ENCODE peak calls at places on chromosomes 3 and 15, in seven cellular contexts. One of them, this sample, is unnamed.

GRCh38 chr3:78427303-78427702 is 1340.5 kb downstream of the ROBO1 start:
- DNase-seq in H9: no peak
- DNase-seq in IMR-90: no peak
- DNase-seq in neuronal stem cell: no peak
- DNase-seq in mesendoderm: no peak
- DNase-seq in trophoblast cell: no peak
- DNase-seq in H1: no peak
- DNase-seq in this sample: no peak

GRCh38 chr3:45907769-45908705 is 21.7 kb downstream of the CCR9 start:
- DNase-seq in H9: no peak
- DNase-seq in IMR-90: peak; percentile 83
- DNase-seq in neuronal stem cell: no peak
- DNase-seq in mesendoderm: peak; percentile 51
- DNase-seq in trophoblast cell: no peak
- DNase-seq in H1: no peak
- DNase-seq in this sample: peak; percentile 86

GRCh38 chr15:75573643-75574384 is 5.3 kb downstream of the PTPN9 start:
- DNase-seq in H9: no peak
- DNase-seq in IMR-90: no peak
- DNase-seq in neuronal stem cell: peak; percentile 9
- DNase-seq in mesendoderm: peak; percentile 44
- DNase-seq in trophoblast cell: no peak
- DNase-seq in H1: no peak
- DNase-seq in this sample: no peak

GRCh38 chr15:36407647-36408046 is 171.8 kb upstream of the CDIN1 start:
- DNase-seq in H9: no peak
- DNase-seq in IMR-90: peak; percentile 63
- DNase-seq in neuronal stem cell: no peak
- DNase-seq in mesendoderm: peak; percentile 16
- DNase-seq in trophoblast cell: no peak
- DNase-seq in H1: no peak
- DNase-seq in this sample: peak; percentile 55

GRCh38 chr3:118000219-118000618 is 1034.4 kb downstream of the IGSF11 start:
- DNase-seq in H9: no peak
- DNase-seq in IMR-90: peak; percentile 28
- DNase-seq in neuronal stem cell: no peak
- DNase-seq in mesendoderm: no peak
- DNase-seq in trophoblast cell: no peak
- DNase-seq in H1: no peak
- DNase-seq in this sample: peak; percentile 31

GRCh38 chr3:50551293-50552057 is 16.1 kb downstream of the C3orf18 start:
- DNase-seq in H9: no peak
- DNase-seq in IMR-90: no peak
- DNase-seq in neuronal stem cell: no peak
- DNase-seq in mesendoderm: no peak
- DNase-seq in trophoblast cell: no peak
- DNase-seq in H1: no peak
- DNase-seq in this sample: no peak

GRCh38 chr15:97960364-97961066 is at the start of gene ARRDC4:
- DNase-seq in H9: peak; percentile 100
- DNase-seq in IMR-90: peak; percentile 100
- DNase-seq in neuronal stem cell: peak; percentile 99
- DNase-seq in mesendoderm: peak; percentile 100
- DNase-seq in trophoblast cell: peak; percentile 99
- DNase-seq in H1: peak; percentile 98
- DNase-seq in this sample: peak; percentile 100

GRCh38 chr3:127615631-127616305 is 13.2 kb upstream of the PODXL2 start:
- DNase-seq in H9: no peak
- DNase-seq in IMR-90: no peak
- DNase-seq in neuronal stem cell: no peak
- DNase-seq in mesendoderm: no peak
- DNase-seq in trophoblast cell: no peak
- DNase-seq in H1: no peak
- DNase-seq in this sample: no peak

GRCh38 chr15:82298520-82298919 is 35.9 kb downstream of the SAXO2 start:
- DNase-seq in H9: no peak
- DNase-seq in IMR-90: no peak
- DNase-seq in neuronal stem cell: no peak
- DNase-seq in mesendoderm: no peak
- DNase-seq in trophoblast cell: no peak
- DNase-seq in H1: no peak
- DNase-seq in this sample: no peak

GRCh38 chr15:57003418-57003817 is 85.0 kb downstream of the TCF12 start:
- DNase-seq in H9: no peak
- DNase-seq in IMR-90: peak; percentile 93
- DNase-seq in neuronal stem cell: no peak
- DNase-seq in mesendoderm: no peak
- DNase-seq in trophoblast cell: no peak
- DNase-seq in H1: no peak
- DNase-seq in this sample: peak; percentile 89

GRCh38 chr3:48938156-48938555 is 19.5 kb downstream of the ARIH2 start:
- DNase-seq in H9: no peak
- DNase-seq in IMR-90: peak; percentile 62
- DNase-seq in neuronal stem cell: no peak
- DNase-seq in mesendoderm: no peak
- DNase-seq in trophoblast cell: no peak
- DNase-seq in H1: no peak
- DNase-seq in this sample: no peak

GRCh38 chr3:62051506-62051905 is 321.8 kb downstream of the FEZF2 start:
- DNase-seq in H9: no peak
- DNase-seq in IMR-90: peak; percentile 24
- DNase-seq in neuronal stem cell: no peak
- DNase-seq in mesendoderm: peak; percentile 56
- DNase-seq in trophoblast cell: no peak
- DNase-seq in H1: no peak
- DNase-seq in this sample: no peak

GRCh38 chr15:50134524-50135024 is 15.5 kb upstream of the ATP8B4 start:
- DNase-seq in H9: no peak
- DNase-seq in IMR-90: peak; percentile 89
- DNase-seq in neuronal stem cell: no peak
- DNase-seq in mesendoderm: no peak
- DNase-seq in trophoblast cell: peak; percentile 55
- DNase-seq in H1: no peak
- DNase-seq in this sample: peak; percentile 92

GRCh38 chr3:39388741-39389248 is 5.6 kb downstream of the SLC25A38 start:
- DNase-seq in H9: no peak
- DNase-seq in IMR-90: no peak
- DNase-seq in neuronal stem cell: no peak
- DNase-seq in mesendoderm: no peak
- DNase-seq in trophoblast cell: no peak
- DNase-seq in H1: no peak
- DNase-seq in this sample: no peak

GRCh38 chr3:6654670-6655069 is 206.2 kb upstream of the GRM7 start:
- DNase-seq in H9: no peak
- DNase-seq in IMR-90: no peak
- DNase-seq in neuronal stem cell: no peak
- DNase-seq in mesendoderm: no peak
- DNase-seq in trophoblast cell: no peak
- DNase-seq in H1: no peak
- DNase-seq in this sample: no peak

GRCh38 chr15:38029741-38030140 is 95.3 kb downstream of the TMCO5A start:
- DNase-seq in H9: no peak
- DNase-seq in IMR-90: peak; percentile 86
- DNase-seq in neuronal stem cell: no peak
- DNase-seq in mesendoderm: no peak
- DNase-seq in trophoblast cell: no peak
- DNase-seq in H1: no peak
- DNase-seq in this sample: no peak

GRCh38 chr3:78838362-78838761 is 929.4 kb downstream of the ROBO1 start:
- DNase-seq in H9: no peak
- DNase-seq in IMR-90: no peak
- DNase-seq in neuronal stem cell: no peak
- DNase-seq in mesendoderm: no peak
- DNase-seq in trophoblast cell: no peak
- DNase-seq in H1: no peak
- DNase-seq in this sample: no peak

GRCh38 chr3:196431193-196432136 is 762 bp downstream of the UBXN7 start:
- DNase-seq in H9: no peak
- DNase-seq in IMR-90: peak; percentile 62
- DNase-seq in neuronal stem cell: peak; percentile 5
- DNase-seq in mesendoderm: peak; percentile 38
- DNase-seq in trophoblast cell: peak; percentile 27
- DNase-seq in H1: no peak
- DNase-seq in this sample: peak; percentile 77

GRCh38 chr3:127712881-127713771 is 40.4 kb downstream of the ABTB1 start:
- DNase-seq in H9: no peak
- DNase-seq in IMR-90: no peak
- DNase-seq in neuronal stem cell: no peak
- DNase-seq in mesendoderm: no peak
- DNase-seq in trophoblast cell: no peak
- DNase-seq in H1: no peak
- DNase-seq in this sample: no peak

GRCh38 chr15:75350601-75351331 is 3.9 kb downstream of the NEIL1 start:
- DNase-seq in H9: no peak
- DNase-seq in IMR-90: no peak
- DNase-seq in neuronal stem cell: no peak
- DNase-seq in mesendoderm: no peak
- DNase-seq in trophoblast cell: no peak
- DNase-seq in H1: no peak
- DNase-seq in this sample: no peak

GRCh38 chr3:195249858-195250464 is 21.0 kb downstream of the XXYLT1 start:
- DNase-seq in H9: no peak
- DNase-seq in IMR-90: no peak
- DNase-seq in neuronal stem cell: no peak
- DNase-seq in mesendoderm: no peak
- DNase-seq in trophoblast cell: no peak
- DNase-seq in H1: no peak
- DNase-seq in this sample: no peak
- H3K4ac ChIP-seq in H9: no peak overlapping the region
- H3K4ac ChIP-seq in IMR-90: no peak overlapping the region
- H3K4ac ChIP-seq in neuronal stem cell: no peak overlapping the region
- H3K4ac ChIP-seq in mesendoderm: no peak overlapping the region
- H3K4ac ChIP-seq in trophoblast cell: no peak overlapping the region
- H3K4ac ChIP-seq in H1: no peak overlapping the region
- H3K4ac ChIP-seq in this sample: no peak overlapping the region

DNA sequence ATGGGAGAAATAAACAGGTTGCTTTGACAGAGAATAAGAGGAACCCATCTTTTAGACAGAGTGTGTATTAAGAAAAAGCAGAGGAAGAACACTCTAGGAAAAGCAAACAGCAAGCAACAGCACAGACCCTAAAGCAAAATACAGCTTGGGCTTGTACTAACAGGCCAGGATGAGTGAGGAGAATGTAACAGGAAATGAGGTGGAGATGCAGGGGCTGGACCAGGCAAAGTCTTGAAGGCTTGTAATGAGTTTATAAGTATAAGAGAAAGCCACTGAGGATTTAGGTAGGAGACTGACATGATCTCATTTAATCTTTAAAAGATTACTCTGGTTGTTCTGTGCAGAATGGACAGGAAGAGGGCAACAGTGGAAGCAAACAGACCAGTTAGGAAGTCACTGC is 4.9 kb downstream of the UBR1 start:
- DNase-seq in H9: no peak
- DNase-seq in IMR-90: no peak
- DNase-seq in neuronal stem cell: no peak
- DNase-seq in mesendoderm: no peak
- DNase-seq in trophoblast cell: no peak
- DNase-seq in H1: no peak
- DNase-seq in this sample: no peak
- H3K4ac ChIP-seq in H9: no peak overlapping the region
- H3K4ac ChIP-seq in IMR-90: no peak overlapping the region
- H3K4ac ChIP-seq in neuronal stem cell: no peak overlapping the region
- H3K4ac ChIP-seq in mesendoderm: no peak overlapping the region
- H3K4ac ChIP-seq in trophoblast cell: no peak overlapping the region
- H3K4ac ChIP-seq in H1: no peak overlapping the region
- H3K4ac ChIP-seq in this sample: no peak overlapping the region

GRCh38 chr3:131743126-131743525 is 240.4 kb upstream of the MRPL3 start:
- DNase-seq in H9: no peak
- DNase-seq in IMR-90: no peak
- DNase-seq in neuronal stem cell: no peak
- DNase-seq in mesendoderm: no peak
- DNase-seq in trophoblast cell: no peak
- DNase-seq in H1: no peak
- DNase-seq in this sample: no peak
- H3K4ac ChIP-seq in H9: no peak overlapping the region
- H3K4ac ChIP-seq in IMR-90: no peak overlapping the region
- H3K4ac ChIP-seq in neuronal stem cell: no peak overlapping the region
- H3K4ac ChIP-seq in mesendoderm: no peak overlapping the region
- H3K4ac ChIP-seq in trophoblast cell: no peak overlapping the region
- H3K4ac ChIP-seq in H1: no peak overlapping the region
- H3K4ac ChIP-seq in this sample: no peak overlapping the region

GRCh38 chr3:157794771-157795170 is 291.6 kb upstream of the VEPH1 start:
- DNase-seq in H9: no peak
- DNase-seq in IMR-90: peak; percentile 53
- DNase-seq in neuronal stem cell: no peak
- DNase-seq in mesendoderm: no peak
- DNase-seq in trophoblast cell: no peak
- DNase-seq in H1: no peak
- DNase-seq in this sample: peak; percentile 18
- H3K4ac ChIP-seq in H9: no peak overlapping the region
- H3K4ac ChIP-seq in IMR-90: no peak overlapping the region
- H3K4ac ChIP-seq in neuronal stem cell: no peak overlapping the region
- H3K4ac ChIP-seq in mesendoderm: no peak overlapping the region
- H3K4ac ChIP-seq in trophoblast cell: no peak overlapping the region
- H3K4ac ChIP-seq in H1: no peak overlapping the region
- H3K4ac ChIP-seq in this sample: no peak overlapping the region

DNA sequence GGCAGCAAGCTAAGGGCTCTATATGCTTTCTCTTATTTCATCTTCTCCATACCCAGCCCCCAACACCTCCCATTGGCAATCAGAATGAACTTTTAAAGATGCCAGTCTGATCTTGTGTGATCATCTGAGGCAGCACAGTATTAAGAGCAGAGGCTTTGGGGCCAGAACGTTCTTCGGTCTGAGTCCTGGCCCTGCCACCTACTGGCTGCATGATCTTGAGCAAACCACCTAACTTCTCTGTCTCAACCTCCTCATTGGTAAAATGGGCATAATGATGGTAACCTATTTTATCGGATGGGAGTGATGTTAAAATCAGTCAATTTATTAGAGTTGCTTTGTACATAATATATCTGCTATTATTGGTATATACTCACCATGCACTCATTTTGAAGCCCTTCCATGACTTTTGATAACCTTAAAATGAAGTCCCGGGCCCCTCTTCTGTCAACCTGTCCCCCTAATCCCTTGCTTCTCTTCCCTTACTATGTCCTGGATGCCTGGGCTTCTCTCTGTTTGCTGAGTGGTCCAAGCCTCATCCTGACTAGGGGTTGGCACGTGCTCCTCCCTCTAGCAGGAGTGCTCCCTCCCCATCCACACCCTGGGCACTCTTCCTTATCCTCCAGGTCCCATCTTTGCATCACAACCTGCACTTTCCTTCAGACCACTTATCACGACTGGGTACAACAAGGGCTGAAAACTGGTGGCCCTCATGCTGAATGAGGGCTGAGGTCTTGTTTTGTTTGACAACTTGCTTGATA is 6.3 kb downstream of the EFCAB12 start:
- DNase-seq in H9: no peak
- DNase-seq in IMR-90: no peak
- DNase-seq in neuronal stem cell: no peak
- DNase-seq in mesendoderm: peak; percentile 40
- DNase-seq in trophoblast cell: no peak
- DNase-seq in H1: no peak
- DNase-seq in this sample: no peak
- H3K4ac ChIP-seq in H9: no peak overlapping the region
- H3K4ac ChIP-seq in IMR-90: no peak overlapping the region
- H3K4ac ChIP-seq in neuronal stem cell: no peak overlapping the region
- H3K4ac ChIP-seq in mesendoderm: no peak overlapping the region
- H3K4ac ChIP-seq in trophoblast cell: no peak overlapping the region
- H3K4ac ChIP-seq in H1: no peak overlapping the region
- H3K4ac ChIP-seq in this sample: no peak overlapping the region